ENCODE peak calls at places on chromosomes 6 and 20, in six cellular contexts. A is lower lobe of right lung, R is NCI-H146, E is hepatocyte, C is HCT116, N is HL-60. V is an unnamed sample.

GRCh38 chr6:116405147-116405546 is 34.4 kb downstream of the DSE start:
- DNase-seq in A (no peak), R (no peak), E (peak; percentile 28), C (no peak), N (no peak), V (no peak)

GRCh38 chr6:129677634-129678325 is 32.2 kb downstream of the ARHGAP18 start:
- DNase-seq in A (no peak), R (no peak), E (no peak), C (no peak), N (no peak), V (no peak)

GRCh38 chr6:88134575-88134974 is 31.6 kb downstream of the CNR1 start:
- DNase-seq in A (no peak), R (no peak), E (no peak), C (no peak), N (no peak), V (no peak)

GRCh38 chr6:65126667-65127066 is 580.4 kb downstream of the EYS start:
- DNase-seq in A (no peak), R (peak; percentile 78), E (no peak), C (no peak), N (no peak), V (no peak)

GRCh38 chr6:156660389-156660788 is 116.8 kb upstream of the ARID1B start:
- DNase-seq in A (no peak), R (no peak), E (no peak), C (no peak), N (no peak), V (no peak)

GRCh38 chr6:1313755-1314503 is 2.0 kb downstream of the FOXQ1 start:
- DNase-seq in A (peak; percentile 73), R (peak; percentile 3), E (peak; percentile 87), C (peak; percentile 15), N (no peak), V (peak; percentile 44)

GRCh38 chr6:148747493-148748160 is 797 bp downstream of the UST start:
- DNase-seq in A (peak; percentile 76), R (peak; percentile 95), E (peak; percentile 69), C (no peak), N (no peak), V (peak; percentile 18)

GRCh38 chr6:44486002-44486421 is 98.5 kb downstream of the CDC5L start:
- DNase-seq in A (no peak), R (no peak), E (no peak), C (no peak), N (no peak), V (no peak)

GRCh38 chr6:12022903-12023522 is 10.9 kb downstream of the HIVEP1 start:
- DNase-seq in A (no peak), R (no peak), E (no peak), C (no peak), N (no peak), V (no peak)

GRCh38 chr6:159736908-159737307 is 9.6 kb downstream of the WTAP start:
- DNase-seq in A (no peak), R (no peak), E (no peak), C (no peak), N (no peak), V (no peak)

GRCh38 chr20:19758888-19759331 is 852 bp downstream of the RIN2 start:
- DNase-seq in A (peak; percentile 86), R (no peak), E (peak; percentile 74), C (no peak), N (no peak), V (peak; percentile 25)

GRCh38 chr6:29603930-29604329 is 19.0 kb downstream of the OR2H2 start:
- DNase-seq in A (no peak), R (no peak), E (no peak), C (no peak), N (no peak), V (no peak)

GRCh38 chr6:161922631-161923119 is 648.8 kb upstream of the AGPAT4 start:
- DNase-seq in A (no peak), R (peak; percentile 93), E (peak; percentile 83), C (peak; percentile 75), N (peak; percentile 72), V (no peak)

V was measured in germinal center.